ENCODE peak calls at places on chromosome 12, in six cellular contexts. A, J, Q, M, T and Z are unnamed samples.

GRCh38 chr12:27387473-27387872 is 54.8 kb downstream of the BMAL2 start:
- DNase-seq in A (no peak), J (no peak), Q (no peak), M (no peak), T (no peak), Z (no peak)

GRCh38 chr12:102568151-102568815 is 87.9 kb upstream of the IGF1 start:
- DNase-seq in A (no peak), J (no peak), Q (no peak), M (no peak), T (no peak), Z (no peak)

GRCh38 chr12:42180990-42181611 is 36.4 kb upstream of the GXYLT1 start:
- DNase-seq in A (no peak), J (peak; percentile 55), Q (no peak), M (no peak), T (no peak), Z (peak; percentile 25)

GRCh38 chr12:71397433-71397954 is 42.1 kb upstream of the LGR5 start:
- DNase-seq in A (no peak), J (no peak), Q (no peak), M (peak; percentile 90), T (no peak), Z (no peak)

GRCh38 chr12:54220567-54220966 is 31.8 kb upstream of the SMUG1 start:
- DNase-seq in A (no peak), J (no peak), Q (no peak), M (no peak), T (no peak), Z (no peak)

GRCh38 chr12:6890789-6891624 is 13.6 kb upstream of the LRRC23 start:
- DNase-seq in A (peak; percentile 47), J (peak; percentile 98), Q (peak; percentile 99), M (peak; percentile 74), T (peak; percentile 99), Z (peak; percentile 93)

GRCh38 chr12:53695148-53696138 is 19.6 kb upstream of the ATP5MC2 start:
- DNase-seq in A (no peak), J (peak; percentile 52), Q (no peak), M (no peak), T (no peak), Z (no peak)

GRCh38 chr12:73106296-73106695 is 834.1 kb downstream of the TRHDE start:
- DNase-seq in A (no peak), J (no peak), Q (no peak), M (no peak), T (no peak), Z (no peak)

GRCh38 chr12:93727195-93727811 is 50.1 kb downstream of the CRADD start:
- DNase-seq in A (no peak), J (no peak), Q (no peak), M (no peak), T (no peak), Z (no peak)

GRCh38 chr12:7498832-7499231 is 4.7 kb downstream of the CD163 start:
- DNase-seq in A (peak; percentile 69), J (peak; percentile 12), Q (no peak), M (peak; percentile 82), T (no peak), Z (no peak)

GRCh38 chr12:68317047-68317667 is 15.0 kb downstream of the MDM1 start:
- DNase-seq in A (no peak), J (peak; percentile 79), Q (no peak), M (no peak), T (peak; percentile 49), Z (peak; percentile 69)

GRCh38 chr12:527729-528128 is 68.0 kb downstream of the B4GALNT3 start:
- DNase-seq in A (no peak), J (no peak), Q (no peak), M (no peak), T (no peak), Z (no peak)

GRCh38 chr12:48380596-48380995 is 29.9 kb upstream of the ZNF641 start:
- DNase-seq in A (no peak), J (no peak), Q (no peak), M (no peak), T (no peak), Z (no peak)

GRCh38 chr12:76586764-76587395 is 27.3 kb upstream of the OSBPL8 start:
- DNase-seq in A (peak; percentile 16), J (peak; percentile 74), Q (no peak), M (no peak), T (no peak), Z (peak; percentile 50)

GRCh38 chr12:18141583-18141982 is 51.6 kb upstream of the RERGL start:
- DNase-seq in A (no peak), J (peak; percentile 52), Q (no peak), M (no peak), T (no peak), Z (no peak)

GRCh38 chr12:94172031-94172430 is 23.7 kb downstream of the PLXNC1 start:
- DNase-seq in A (no peak), J (peak; percentile 59), Q (no peak), M (no peak), T (no peak), Z (no peak)

GRCh38 chr12:92233346-92234015 is 87.8 kb upstream of the BTG1 start:
- DNase-seq in A (no peak), J (no peak), Q (no peak), M (no peak), T (no peak), Z (no peak)

GRCh38 chr12:25958254-25959068 is at the start of gene RASSF8:
- DNase-seq in A (no peak), J (peak; percentile 89), Q (peak; percentile 79), M (no peak), T (peak; percentile 77), Z (no peak)

GRCh38 chr12:121166356-121166755 is 33.7 kb downstream of the P2RX7 start:
- DNase-seq in A (no peak), J (no peak), Q (no peak), M (no peak), T (no peak), Z (no peak)

GRCh38 chr12:26810330-26810729 is 22.7 kb downstream of the ITPR2 start:
- DNase-seq in A (peak; percentile 65), J (peak; percentile 91), Q (no peak), M (no peak), T (peak; percentile 47), Z (no peak)

GRCh38 chr12:52444647-52445595 is 7.0 kb downstream of the KRT6B start:
- DNase-seq in A (no peak), J (no peak), Q (no peak), M (no peak), T (no peak), Z (no peak)

GRCh38 chr12:90987101-90987500 is 17.7 kb downstream of the EPYC start:
- DNase-seq in A (no peak), J (peak; percentile 17), Q (no peak), M (no peak), T (no peak), Z (no peak)

GRCh38 chr12:109461846-109462766 is 15.0 kb downstream of the KCTD10 start:
- DNase-seq in A (peak; percentile 94), J (peak; percentile 98), Q (peak; percentile 89), M (peak; percentile 98), T (peak; percentile 84), Z (no peak)

GRCh38 chr12:109464642-109465351 is 12.3 kb downstream of the KCTD10 start:
- DNase-seq in A (no peak), J (peak; percentile 78), Q (no peak), M (no peak), T (no peak), Z (no peak)

GRCh38 chr12:109461049-109461845 is 15.9 kb downstream of the KCTD10 start:
- DNase-seq in A (no peak), J (peak; percentile 60), Q (peak; percentile 71), M (no peak), T (no peak), Z (no peak)

GRCh38 chr12:109463776-109464175 is 13.3 kb downstream of the KCTD10 start:
- DNase-seq in A (no peak), J (peak; percentile 58), Q (no peak), M (no peak), T (no peak), Z (no peak)

GRCh38 chr12:109462868-109463692 is 14.0 kb downstream of the KCTD10 start:
- DNase-seq in A (peak; percentile 97), J (peak; percentile 98), Q (peak; percentile 78), M (peak; percentile 95), T (peak; percentile 86), Z (peak; percentile 66)
- H3K4me3 ChIP-seq in A (peak overlapping the region; percentile 40), J (no peak overlapping the region), Q (peak overlapping the region; percentile 22), M (no peak overlapping the region), T (peak overlapping the region; percentile 11), Z (peak overlapping the region; percentile 4)

DNA sequence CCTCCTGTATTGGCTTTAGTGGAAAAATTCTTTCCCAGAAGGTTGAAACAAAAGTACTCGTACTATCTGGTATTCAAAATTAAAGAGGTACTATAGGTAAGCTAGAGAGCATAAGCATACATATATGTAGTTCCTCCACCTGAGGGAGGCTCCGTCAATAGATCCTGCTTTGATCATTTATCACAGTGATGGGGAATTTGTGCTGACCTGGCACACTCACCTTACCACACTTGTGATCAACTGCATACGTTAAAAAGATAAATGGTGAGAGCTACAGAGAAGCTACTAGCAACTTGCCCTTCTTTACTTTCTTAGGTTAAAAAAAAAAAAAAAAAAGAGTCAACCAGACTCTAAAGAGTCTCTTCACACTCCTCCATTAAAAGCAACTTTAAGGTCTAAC is 2.5 kb downstream of the CAPRIN2 start:
- DNase-seq in A (no peak), J (no peak), Q (no peak), M (no peak), T (no peak), Z (no peak)
- H3K4me3 ChIP-seq in A (no peak overlapping the region), J (no peak overlapping the region), Q (no peak overlapping the region), M (no peak overlapping the region), T (no peak overlapping the region), Z (no peak overlapping the region)

DNA sequence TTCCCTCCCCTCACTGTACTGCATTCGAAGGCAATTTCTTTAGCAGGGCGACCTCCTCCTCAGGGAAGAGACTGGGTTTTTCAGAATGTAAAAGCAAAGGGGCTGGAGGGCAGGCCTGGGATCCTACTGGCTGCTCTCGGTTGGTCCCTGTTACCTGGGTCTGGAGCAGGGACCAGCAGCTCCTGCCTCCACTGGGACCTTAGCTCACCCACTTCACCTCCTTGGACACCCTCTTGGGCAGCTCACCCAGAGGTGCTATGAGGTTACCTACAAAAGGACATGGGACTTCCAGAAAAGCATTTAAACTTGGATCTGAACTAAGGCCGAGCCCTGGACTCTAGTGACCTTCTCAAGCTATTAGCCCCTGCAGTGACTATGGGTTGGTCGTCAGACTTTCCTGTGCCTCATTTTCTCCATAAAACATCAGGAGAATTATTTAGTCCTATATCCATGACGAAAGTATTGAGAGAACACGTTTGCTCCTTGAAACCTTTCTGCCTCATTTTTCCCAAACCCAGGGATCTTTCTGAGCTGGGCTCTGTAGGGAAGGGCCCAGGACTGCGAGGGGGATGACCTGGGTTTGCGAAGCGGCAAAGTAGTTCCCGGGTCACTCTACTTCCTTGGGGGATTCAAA is 65.0 kb downstream of the FBXL14 start:
- DNase-seq in A (no peak), J (no peak), Q (no peak), M (no peak), T (no peak), Z (no peak)
- H3K4me3 ChIP-seq in A (peak overlapping the region; percentile 67), J (no peak overlapping the region), Q (peak overlapping the region; percentile 48), M (peak overlapping the region; percentile 78), T (peak overlapping the region; percentile 38), Z (no peak overlapping the region)

GRCh38 chr12:112117685-112118084 is 7.7 kb upstream of the TRAFD1 start:
- DNase-seq in A (no peak), J (no peak), Q (no peak), M (no peak), T (no peak), Z (no peak)

GRCh38 chr12:112112423-112113132 is 4.0 kb upstream of the NAA25 start:
- DNase-seq in A (no peak), J (no peak), Q (no peak), M (no peak), T (no peak), Z (no peak)

GRCh38 chr12:112115259-112116045 is 6.9 kb upstream of the NAA25 start:
- DNase-seq in A (no peak), J (no peak), Q (no peak), M (no peak), T (no peak), Z (no peak)

GRCh38 chr12:112111931-112112330 is 3.3 kb upstream of the NAA25 start:
- DNase-seq in A (no peak), J (no peak), Q (peak; percentile 63), M (no peak), T (no peak), Z (no peak)

GRCh38 chr12:112116232-112117060 is 7.9 kb upstream of the NAA25 start:
- DNase-seq in A (no peak), J (peak; percentile 90), Q (peak; percentile 62), M (no peak), T (peak; percentile 55), Z (peak; percentile 65)
- H3K4me3 ChIP-seq in A (no peak overlapping the region), J (no peak overlapping the region), Q (peak overlapping the region; percentile 1), M (no peak overlapping the region), T (no peak overlapping the region), Z (no peak overlapping the region)